ENCODE peak calls at places on chromosomes 6 and 20, in ten cellular contexts. J is neural progenitor cell, T is GM12864, W is WERI-Rb-1, Y is upper lobe of right lung, X is keratinocyte, F is stomach, V is astrocyte, P is transverse colon, E is tibial artery. N is an unnamed sample.

GRCh38 chr6:31899882-31900722 is 1.8 kb downstream of the ZBTB12 start:
- DNase-seq in T (no peak), Y (no peak), E (no peak), V (no peak), X (no peak), W (no peak), J (no peak), F (no peak), P (no peak), N (no peak)

GRCh38 chr6:137641474-137642077 is 147.4 kb upstream of the OLIG3 start:
- DNase-seq in W (peak; percentile 57), Y (peak; percentile 67), E (peak; percentile 69), X (no peak), J (peak; percentile 82), F (peak; percentile 77), P (peak; percentile 75), V (peak; percentile 48), T (no peak), N (peak; percentile 85)

GRCh38 chr6:34560366-34561226 is 4.5 kb upstream of the SPDEF start:
- DNase-seq in F (peak; percentile 66), V (peak; percentile 56), E (no peak), Y (no peak), T (no peak), X (no peak), J (no peak), P (no peak), W (peak; percentile 85), N (peak; percentile 35)

GRCh38 chr20:35467339-35468224 is 12.2 kb downstream of the CEP250 start:
- DNase-seq in J (peak; percentile 41), E (no peak), V (peak; percentile 73), P (no peak), Y (no peak), F (no peak), X (no peak), T (no peak), W (no peak), N (peak; percentile 54)

GRCh38 chr6:31239854-31240253 is 32.0 kb downstream of the HLA-C start:
- DNase-seq in X (no peak), F (no peak), J (no peak), E (no peak), V (peak; percentile 3), W (no peak), T (no peak), Y (no peak), P (no peak), N (no peak)

GRCh38 chr6:81906709-81907204 is 154.3 kb upstream of the TENT5A start:
- DNase-seq in P (no peak), Y (no peak), E (no peak), F (no peak), X (no peak), W (no peak), J (no peak), T (peak; percentile 7), V (no peak), N (no peak)

GRCh38 chr20:10061641-10062040 is 26.9 kb downstream of the ANKEF1 start:
- DNase-seq in P (no peak), E (no peak), J (no peak), T (no peak), Y (no peak), W (no peak), V (no peak), X (no peak), F (no peak), N (no peak)

GRCh38 chr6:53494076-53494475 is 50.8 kb downstream of the GCLC start:
- DNase-seq in J (no peak), X (no peak), E (no peak), T (no peak), P (no peak), W (no peak), Y (no peak), V (peak; percentile 36), F (no peak), N (no peak)

GRCh38 chr6:63805808-63806572 is 170.4 kb downstream of the PHF3 start:
- DNase-seq in J (peak; percentile 8), W (no peak), X (peak; percentile 35), P (no peak), V (peak; percentile 90), Y (no peak), E (no peak), T (no peak), F (no peak), N (peak; percentile 89)
- H3K4me3 ChIP-seq in J (no peak overlapping the region), W (no peak overlapping the region), X (peak overlapping the region; percentile 54), P (no peak overlapping the region), V (no peak overlapping the region), Y (no peak overlapping the region), E (no peak overlapping the region), T (no peak overlapping the region), F (no peak overlapping the region), N (peak overlapping the region; percentile 23)

DNA sequence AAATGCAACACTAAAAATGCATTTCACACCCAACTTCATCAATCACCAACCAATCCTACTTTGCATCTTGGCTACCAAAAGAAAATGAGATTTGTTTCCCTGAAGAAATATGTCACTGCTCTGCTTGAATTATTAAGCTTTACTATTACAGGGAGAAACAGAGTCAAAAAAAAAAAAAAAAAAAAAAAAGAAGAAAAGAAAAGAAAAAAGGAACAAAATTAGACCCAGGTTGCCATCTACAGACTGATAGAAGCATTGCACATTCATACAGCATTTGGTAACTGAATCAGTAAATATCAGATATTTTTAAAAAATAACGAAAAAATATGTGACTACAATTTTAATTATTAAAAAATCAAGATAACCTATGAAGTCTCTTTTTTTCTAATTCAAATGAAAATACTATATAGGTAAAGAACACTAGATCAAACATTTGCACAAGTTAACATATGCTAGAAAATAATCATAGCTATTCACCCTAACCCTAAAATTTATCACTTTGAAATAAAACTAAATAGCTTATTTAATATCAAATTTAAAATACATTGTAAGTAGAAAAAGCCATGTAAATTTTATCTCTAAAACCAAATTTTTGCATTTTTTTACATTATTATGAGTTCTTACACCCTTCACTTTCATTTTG is 83.3 kb downstream of the DCDC2 start:
- DNase-seq in X (no peak), Y (no peak), V (peak; percentile 1), J (peak; percentile 26), F (no peak), P (no peak), E (no peak), W (no peak), T (no peak), N (peak; percentile 39)
- TF ChIP-seq CTCF in X (no peak), Y (peak; percentile 56), V (peak; percentile 61), J (peak; percentile 75), F (no peak), P (peak; percentile 45), E (peak; percentile 18), W (peak; percentile 51), T (peak; percentile 55), N (peak; percentile 65)

DNA sequence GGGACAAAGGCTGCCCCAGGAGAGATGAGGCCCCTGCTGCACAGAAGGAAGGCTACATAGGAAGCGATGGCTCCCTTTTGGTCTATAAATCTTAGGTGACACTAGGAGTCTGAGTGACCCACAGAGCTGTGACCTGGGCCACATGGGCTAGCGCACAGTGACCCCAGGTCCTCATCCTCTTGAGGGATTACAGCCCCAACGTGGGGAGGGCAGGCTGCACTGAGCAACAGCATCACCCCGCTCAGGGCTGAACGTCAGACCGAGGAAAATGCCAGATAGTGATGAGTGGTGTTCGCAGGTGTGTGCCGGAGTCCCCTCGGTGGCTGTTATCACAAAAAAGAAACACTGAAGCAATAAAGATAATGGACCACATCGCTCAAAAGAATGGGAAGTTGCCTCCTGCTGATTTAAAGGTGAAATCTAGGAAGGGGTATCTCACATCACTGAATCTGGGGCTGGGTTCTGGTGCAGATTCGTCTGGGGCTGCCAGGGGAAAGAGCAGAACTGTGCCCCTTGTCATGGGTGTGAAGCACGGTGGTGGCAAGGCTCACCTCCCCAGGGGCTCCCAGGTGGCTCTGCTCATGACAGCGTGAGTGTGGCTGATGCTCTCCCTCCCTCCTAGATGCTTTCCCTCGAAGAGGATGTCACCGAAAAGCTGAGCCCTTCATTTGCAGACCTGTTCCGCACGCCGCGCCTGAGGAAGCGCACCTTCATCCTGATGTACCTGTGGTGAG is 14.5 kb downstream of the SLC22A1 start:
- DNase-seq in X (no peak), Y (peak; percentile 30), T (no peak), W (no peak), J (no peak), F (no peak), V (no peak), E (no peak), P (no peak), N (no peak)
- H3K4me3 ChIP-seq in X (no peak overlapping the region), Y (no peak overlapping the region), T (no peak overlapping the region), W (no peak overlapping the region), J (no peak overlapping the region), F (no peak overlapping the region), V (no peak overlapping the region), E (no peak overlapping the region), P (no peak overlapping the region), N (no peak overlapping the region)

GRCh38 chr20:50295345-50295744 is 104.7 kb downstream of the CEBPB start:
- DNase-seq in P (no peak), V (no peak), E (no peak), Y (no peak), W (no peak), F (no peak), X (no peak), J (no peak), T (no peak), N (no peak)

GRCh38 chr20:50295762-50296449 is 105.3 kb downstream of the CEBPB start:
- DNase-seq in F (peak; percentile 49), V (no peak), W (no peak), X (no peak), P (no peak), E (no peak), Y (peak; percentile 68), T (no peak), J (no peak), N (no peak)

GRCh38 chr20:50293244-50294139 is 102.9 kb downstream of the CEBPB start:
- DNase-seq in X (no peak), F (no peak), P (no peak), Y (no peak), W (no peak), J (no peak), T (no peak), V (no peak), E (no peak), N (no peak)

GRCh38 chr20:50292324-50293243 is 102.0 kb downstream of the CEBPB start:
- DNase-seq in T (no peak), P (peak; percentile 83), J (no peak), F (peak; percentile 91), X (no peak), V (peak; percentile 95), W (no peak), E (peak; percentile 96), Y (peak; percentile 94), N (peak; percentile 97)

DNA sequence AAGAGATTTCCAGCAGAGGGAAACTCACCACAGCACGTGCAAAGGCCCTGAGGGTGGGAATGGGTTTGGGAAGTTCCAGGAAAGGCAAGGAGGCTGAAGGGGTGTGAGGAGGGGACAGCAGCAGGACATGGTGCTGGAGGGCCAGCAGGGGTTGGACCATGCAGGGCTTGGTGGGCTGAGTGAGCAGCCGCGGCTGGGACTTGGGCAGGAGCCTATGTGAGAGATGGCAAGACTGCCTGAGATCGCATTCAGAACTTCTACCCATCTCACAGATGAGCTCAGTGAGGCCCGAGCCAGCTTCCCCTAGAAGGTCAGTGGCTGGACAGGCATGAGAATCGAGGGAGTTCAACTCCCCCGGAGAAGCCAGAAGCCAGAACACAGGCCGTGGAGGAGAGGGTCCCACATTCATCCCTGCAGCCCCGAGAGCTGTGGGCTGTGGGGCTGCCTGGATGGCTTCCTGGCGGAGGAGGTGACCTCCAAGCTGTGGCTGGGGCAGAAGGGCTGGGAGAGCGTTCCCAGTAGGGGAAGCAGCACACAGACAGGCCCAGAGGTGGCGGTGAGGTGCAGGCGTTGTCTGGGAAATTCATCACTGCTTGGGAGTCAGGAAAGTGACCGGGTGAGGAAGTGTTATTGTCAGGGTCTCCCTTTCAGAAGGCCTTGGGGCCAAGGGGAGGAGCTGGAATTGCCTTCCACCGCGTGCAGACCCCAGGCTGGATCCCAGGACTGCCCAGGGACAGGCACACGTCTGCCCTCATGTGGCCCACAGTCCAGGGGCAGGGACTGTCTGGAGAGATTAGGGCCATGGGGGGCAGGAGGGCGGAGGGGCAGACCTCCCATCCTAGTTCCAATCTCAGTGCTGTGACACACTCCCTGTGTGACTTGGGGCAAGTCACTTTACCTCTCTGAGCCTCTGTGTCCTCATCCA is 103.8 kb downstream of the CEBPB start:
- DNase-seq in W (no peak), Y (no peak), X (no peak), P (no peak), J (no peak), T (no peak), V (no peak), F (no peak), E (no peak), N (no peak)
- TF ChIP-seq CTCF in W (no peak), Y (no peak), X (no peak), P (no peak), J (no peak), T (no peak), V (no peak), F (no peak), E (no peak), N (no peak)

N was measured in fibroblast of pulmonary artery.